ENCODE peak calls at places on chromosomes 12 and 14, in four cellular contexts. K is WERI-Rb-1, T is PC-3, B is Peyer's patch. X is an unnamed sample.

GRCh38 chr12:4819654-4820053 is 90.1 kb upstream of the KCNA1 start:
- DNase-seq in K (no peak), T (no peak), B (no peak), X (no peak)

GRCh38 chr14:95535226-95536021 is 574 bp downstream of the GLRX5 start:
- DNase-seq in K (no peak), T (no peak), B (no peak), X (no peak)

GRCh38 chr14:38197001-38197760 is 10.5 kb upstream of the SSTR1 start:
- DNase-seq in B (no peak), K (no peak), T (peak; percentile 24), X (no peak)

GRCh38 chr12:42474391-42474790 is 115.2 kb downstream of the PRICKLE1 start:
- DNase-seq in K (no peak), B (no peak), T (peak; percentile 84), X (no peak)

GRCh38 chr12:131102991-131103609 is 149.4 kb downstream of the ADGRD1 start:
- DNase-seq in K (peak; percentile 8), T (no peak), B (no peak), X (no peak)

GRCh38 chr14:90554341-90554740 is 157.5 kb downstream of the CALM1 start:
- DNase-seq in K (no peak), B (no peak), T (no peak), X (no peak)

GRCh38 chr14:75826599-75826998 is 155.2 kb downstream of the TGFB3 start:
- DNase-seq in K (no peak), B (no peak), T (peak; percentile 78), X (no peak)

GRCh38 chr12:68521848-68522502 is 88.7 kb upstream of the RAP1B start:
- DNase-seq in K (no peak), T (no peak), B (no peak), X (no peak)

GRCh38 chr14:90419200-90419599 is 22.4 kb downstream of the CALM1 start:
- DNase-seq in T (peak; percentile 100), B (no peak), K (no peak), X (no peak)

GRCh38 chr14:100289916-100290606 is 16.2 kb downstream of the SLC25A29 start:
- DNase-seq in B (no peak), T (no peak), K (no peak), X (no peak)

GRCh38 chr14:64695071-64695470 is 9.2 kb upstream of the PLEKHG3 start:
- DNase-seq in K (no peak), T (peak; percentile 52), B (no peak), X (no peak)

GRCh38 chr12:52119398-52120254 is 40.1 kb downstream of the SMIM41 start:
- DNase-seq in B (peak; percentile 46), T (peak; percentile 67), K (peak; percentile 68), X (no peak)

GRCh38 chr14:92951912-92952471 is 29.0 kb downstream of the CHGA start:
- DNase-seq in T (peak; percentile 68), B (peak; percentile 81), K (peak; percentile 78), X (peak; percentile 69)

GRCh38 chr12:51000245-51000644 is 25.9 kb downstream of the SLC11A2 start:
- DNase-seq in K (no peak), T (peak; percentile 66), B (no peak), X (no peak)

GRCh38 chr12:121400332-121401139 is 618 bp downstream of the RNF34 start:
- DNase-seq in K (peak; percentile 33), B (peak; percentile 30), T (peak; percentile 68), X (peak; percentile 46)

GRCh38 chr14:72559227-72559626 is 334.7 kb downstream of the DPF3 start:
- DNase-seq in K (no peak), B (no peak), T (peak; percentile 46), X (no peak)

GRCh38 chr12:68034567-68034966 is 45.3 kb downstream of the IFNG-AS1 start:
- DNase-seq in T (no peak), B (no peak), K (no peak), X (no peak)

GRCh38 chr12:102371177-102371576 is 109.2 kb downstream of the IGF1 start:
- DNase-seq in B (no peak), T (no peak), K (no peak), X (no peak)

GRCh38 chr12:5072326-5072725 is 28.6 kb downstream of the KCNA5 start:
- DNase-seq in K (peak; percentile 31), T (no peak), B (no peak), X (no peak)

GRCh38 chr12:66590276-66590675 is 88.6 kb downstream of the GRIP1 start:
- DNase-seq in K (no peak), T (no peak), B (no peak), X (no peak)

GRCh38 chr12:31715283-31715825 is 13.5 kb downstream of the AMN1 start:
- DNase-seq in K (no peak), B (no peak), T (no peak), X (no peak)

GRCh38 chr12:3323002-3323685 is 167.9 kb upstream of the PRMT8 start:
- DNase-seq in B (no peak), K (no peak), T (no peak), X (no peak)

GRCh38 chr12:82361461-82361915 is 3.2 kb downstream of the METTL25 start:
- DNase-seq in T (no peak), B (no peak), K (no peak), X (no peak)

GRCh38 chr14:54572316-54572715 is 5.4 kb downstream of the SAMD4A start:
- DNase-seq in B (no peak), K (peak; percentile 63), T (peak; percentile 82), X (no peak)
- TF ChIP-seq CTCF in B (no peak), K (peak; percentile 67), T (peak; percentile 97), X (no peak)

DNA sequence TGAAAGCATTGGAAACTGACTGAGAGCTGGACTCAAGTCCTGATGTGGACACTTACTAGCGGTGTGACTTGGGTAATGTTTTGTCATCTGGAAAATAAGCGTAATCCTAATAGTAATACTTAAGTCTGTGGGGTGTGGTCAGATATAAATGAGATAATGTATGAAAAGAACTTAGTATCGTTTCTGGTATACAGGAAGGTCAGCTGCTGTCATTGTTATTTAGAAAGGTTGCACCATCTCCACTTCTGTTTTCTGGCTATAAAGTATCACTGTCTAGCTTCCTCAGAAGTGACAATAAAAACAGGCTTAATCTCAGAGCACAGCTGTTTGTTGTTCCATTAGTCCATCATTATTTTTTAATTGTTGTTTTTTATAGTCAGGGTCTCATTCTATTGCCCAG is 34.1 kb upstream of the TUBA1C start:
- DNase-seq in B (no peak), T (no peak), K (no peak), X (no peak)
- TF ChIP-seq CTCF in B (no peak), T (no peak), K (no peak), X (no peak)

GRCh38 chr12:11886339-11886738 is 184.4 kb upstream of the BCL2L14 start:
- DNase-seq in T (peak; percentile 81), B (no peak), K (no peak), X (no peak)

GRCh38 chr12:11881835-11882234 is 188.9 kb upstream of the BCL2L14 start:
- DNase-seq in K (no peak), B (no peak), T (no peak), X (no peak)

GRCh38 chr12:11885261-11886038 is 185.3 kb upstream of the BCL2L14 start:
- DNase-seq in T (peak; percentile 85), B (no peak), K (no peak), X (no peak)

GRCh38 chr12:11882301-11883019 is 188.3 kb upstream of the BCL2L14 start:
- DNase-seq in B (no peak), K (no peak), T (peak; percentile 33), X (no peak)

GRCh38 chr12:11884661-11885060 is 186.1 kb upstream of the BCL2L14 start:
- DNase-seq in B (no peak), T (peak; percentile 62), K (no peak), X (no peak)
- TF ChIP-seq CTCF in B (no peak), T (no peak), K (no peak), X (no peak)

GRCh38 chr14:45198551-45198950 is 54.5 kb downstream of the MIS18BP1 start:
- DNase-seq in B (no peak), T (peak; percentile 27), K (no peak), X (no peak)

GRCh38 chr14:45199246-45199645 is 53.8 kb downstream of the MIS18BP1 start:
- DNase-seq in T (no peak), K (no peak), B (no peak), X (no peak)

GRCh38 chr14:45204241-45204640 is 48.8 kb downstream of the MIS18BP1 start:
- DNase-seq in T (no peak), K (no peak), B (no peak), X (no peak)

DNA sequence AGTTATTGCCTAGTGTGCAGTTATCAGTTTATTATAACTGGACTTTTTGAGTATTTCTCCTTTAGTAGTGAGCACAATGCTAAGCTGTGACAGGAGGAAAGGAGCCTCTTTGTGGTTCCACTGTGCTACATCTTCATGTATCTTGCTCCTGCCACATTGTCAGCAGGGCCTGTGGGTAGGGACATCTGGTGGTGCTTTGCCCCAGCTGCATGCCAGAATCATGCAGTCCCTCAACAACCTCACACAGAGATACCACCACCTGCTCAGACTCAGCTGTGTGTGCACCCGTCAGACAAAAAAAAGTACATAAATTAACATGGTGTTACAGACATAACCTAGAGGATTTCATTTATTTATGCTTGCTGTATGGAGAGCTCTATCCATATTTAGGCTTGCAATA is 51.1 kb downstream of the MIS18BP1 start:
- DNase-seq in K (peak; percentile 29), T (peak; percentile 13), B (no peak), X (no peak)
- TF ChIP-seq CTCF in K (peak; percentile 55), T (peak; percentile 37), B (no peak), X (no peak)

DNA sequence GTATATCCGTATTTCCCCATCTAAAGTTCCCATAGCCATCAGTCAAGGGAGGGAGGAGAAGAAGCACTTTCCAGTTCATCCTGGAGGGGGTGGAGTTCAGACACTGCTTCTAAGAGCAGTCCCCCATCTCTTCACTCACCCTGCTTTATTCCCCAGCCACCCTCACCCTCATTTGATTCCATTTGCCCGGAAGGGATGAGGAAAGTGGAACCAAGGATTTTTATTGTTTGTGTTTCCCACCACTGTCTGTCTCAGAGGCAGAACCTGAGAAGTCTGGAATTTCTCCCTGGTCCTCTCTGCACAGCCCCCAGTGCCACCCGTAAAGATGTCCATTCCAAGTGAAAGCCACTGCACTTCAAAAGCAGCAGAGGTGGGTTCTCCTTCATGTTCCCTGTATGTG is 134.2 kb upstream of the HIF1A start:
- DNase-seq in B (no peak), K (no peak), T (peak; percentile 93), X (no peak)
- TF ChIP-seq CTCF in B (no peak), K (no peak), T (peak; percentile 53), X (no peak)